ENCODE peak calls at places on chromosomes 2 and 18, in seven cellular contexts. F is NB4, U is astrocyte, Y is Peyer's patch, E is choroid plexus epithelial cell, I is thyroid gland, X is cardiac muscle cell. N is an unnamed sample.

GRCh38 chr2:85578243-85579180 is 1.1 kb downstream of the VAMP8 start:
- DNase-seq in F (peak; percentile 95), U (no peak), Y (peak; percentile 78), E (no peak), I (peak; percentile 57), X (no peak), N (no peak)

GRCh38 chr2:126771094-126771493 is 115.1 kb downstream of the GYPC start:
- DNase-seq in F (no peak), U (no peak), Y (no peak), E (no peak), I (no peak), X (no peak), N (no peak)

GRCh38 chr18:70271742-70272141 is 17.1 kb upstream of the SOCS6 start:
- DNase-seq in F (no peak), U (no peak), Y (no peak), E (no peak), I (no peak), X (no peak), N (no peak)

GRCh38 chr2:100819365-100820345 is at the start of gene NPAS2:
- DNase-seq in F (peak; percentile 46), U (peak; percentile 26), Y (peak; percentile 58), E (peak; percentile 68), I (peak; percentile 44), X (peak; percentile 69), N (peak; percentile 37)

GRCh38 chr2:20584637-20585321 is 66.1 kb downstream of the HS1BP3 start:
- DNase-seq in F (no peak), U (peak; percentile 99), Y (no peak), E (peak; percentile 98), I (no peak), X (peak; percentile 84), N (peak; percentile 96)

GRCh38 chr2:45745231-45745630 is 93.8 kb downstream of the PRKCE start:
- DNase-seq in F (no peak), U (no peak), Y (no peak), E (no peak), I (no peak), X (no peak), N (peak; percentile 36)

GRCh38 chr2:196520610-196521009 is 118.9 kb upstream of the CCDC150 start:
- DNase-seq in F (no peak), U (no peak), Y (no peak), E (no peak), I (no peak), X (no peak), N (no peak)

GRCh38 chr2:237227190-237227988 is 141.7 kb downstream of the COPS8 start:
- DNase-seq in F (peak; percentile 21), U (peak; percentile 98), Y (no peak), E (peak; percentile 92), I (no peak), X (no peak), N (peak; percentile 97)

GRCh38 chr18:3129053-3129864 is 90.5 kb downstream of the MYOM1 start:
- DNase-seq in F (peak; percentile 79), U (peak; percentile 50), Y (peak; percentile 93), E (peak; percentile 95), I (peak; percentile 75), X (peak; percentile 81), N (peak; percentile 83)

GRCh38 chr2:154709215-154709614 is 10.7 kb downstream of the KCNJ3 start:
- DNase-seq in F (no peak), U (no peak), Y (no peak), E (no peak), I (no peak), X (no peak), N (no peak)

GRCh38 chr2:85427300-85427699 is 8.8 kb downstream of the SH2D6 start:
- DNase-seq in F (no peak), U (no peak), Y (no peak), E (no peak), I (no peak), X (no peak), N (no peak)

GRCh38 chr18:1292167-1292566 is 387.5 kb downstream of the ADCYAP1 start:
- DNase-seq in F (no peak), U (no peak), Y (no peak), E (no peak), I (no peak), X (no peak), N (no peak)

GRCh38 chr2:43605079-43605655 is 9.3 kb upstream of the THADA start:
- DNase-seq in F (peak; percentile 71), U (peak; percentile 39), Y (no peak), E (peak; percentile 83), I (peak; percentile 11), X (peak; percentile 70), N (peak; percentile 67)

GRCh38 chr2:216765810-216766259 is 70.5 kb upstream of the IGFBP5 start:
- DNase-seq in F (no peak), U (no peak), Y (no peak), E (no peak), I (peak; percentile 67), X (peak; percentile 69), N (no peak)

GRCh38 chr2:202064206-202064880 is 8.7 kb upstream of the KIAA2012 start:
- DNase-seq in F (peak; percentile 16), U (peak; percentile 99), Y (no peak), E (peak; percentile 89), I (peak; percentile 76), X (peak; percentile 44), N (peak; percentile 96)

GRCh38 chr18:12946549-12947354 is 1.1 kb upstream of the SEH1L start:
- DNase-seq in F (peak; percentile 64), U (peak; percentile 88), Y (no peak), E (peak; percentile 94), I (peak; percentile 47), X (peak; percentile 69), N (peak; percentile 83)

GRCh38 chr2:210584834-210585233 is 28.4 kb downstream of the CPS1 start:
- DNase-seq in F (no peak), U (peak; percentile 45), Y (peak; percentile 46), E (peak; percentile 67), I (no peak), X (no peak), N (peak; percentile 31)

GRCh38 chr2:25041307-25041927 is 459 bp upstream of the EFR3B start:
- DNase-seq in F (no peak), U (no peak), Y (peak; percentile 66), E (peak; percentile 61), I (peak; percentile 90), X (peak; percentile 77), N (peak; percentile 31)

GRCh38 chr2:67840460-67841068 is 222.2 kb downstream of the C1D start:
- DNase-seq in F (peak; percentile 61), U (peak; percentile 50), Y (peak; percentile 61), E (peak; percentile 90), I (peak; percentile 88), X (peak; percentile 81), N (peak; percentile 78)

DNA sequence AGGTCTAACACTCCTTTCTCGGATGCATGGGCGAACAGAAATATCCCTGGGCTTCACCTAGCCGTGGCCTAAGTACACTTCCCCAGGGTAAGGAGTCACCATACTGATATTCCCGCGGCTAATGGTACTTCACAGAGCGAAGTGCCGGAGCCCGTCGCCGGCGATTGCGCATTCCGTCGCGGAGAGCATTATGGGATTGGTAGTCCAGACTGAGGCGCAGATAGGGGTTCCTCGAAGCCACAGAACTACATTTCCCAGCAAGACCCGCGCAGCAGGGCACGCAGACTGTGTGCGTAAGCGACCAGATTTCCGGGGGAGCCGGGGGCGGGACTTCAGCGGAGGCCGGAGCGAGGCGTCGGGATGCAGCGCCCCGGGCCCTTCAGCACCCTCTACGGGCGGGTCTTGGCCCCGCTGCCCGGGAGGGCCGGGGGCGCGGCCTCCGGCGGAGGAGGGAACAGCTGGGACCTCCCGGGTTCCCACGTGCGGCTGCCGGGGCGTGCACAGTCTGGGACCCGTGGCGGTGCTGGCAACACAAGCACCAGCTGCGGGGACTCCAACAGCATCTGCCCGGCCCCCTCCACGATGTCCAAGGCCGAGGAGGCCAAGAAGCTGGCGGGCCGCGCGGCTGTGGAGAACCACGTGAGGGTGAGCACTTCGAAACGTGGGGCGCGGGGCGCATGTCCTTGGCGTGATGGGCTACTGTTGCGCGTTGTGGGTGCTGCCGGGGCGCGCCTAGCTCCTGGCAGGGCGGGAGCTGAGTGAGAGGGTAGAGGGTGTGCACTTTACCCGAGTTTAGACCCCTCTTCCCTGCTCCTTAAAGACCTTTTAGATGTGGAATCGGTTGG is at the start of gene RPIA:
- DNase-seq in F (peak; percentile 99), U (peak; percentile 95), Y (peak; percentile 100), E (peak; percentile 99), I (peak; percentile 99), X (peak; percentile 99), N (peak; percentile 98)
- TF ChIP-seq CTCF in F (peak; percentile 48), U (peak; percentile 18), Y (peak; percentile 22), E (peak; percentile 45), I (no peak), X (peak; percentile 68), N (peak; percentile 33)

DNA sequence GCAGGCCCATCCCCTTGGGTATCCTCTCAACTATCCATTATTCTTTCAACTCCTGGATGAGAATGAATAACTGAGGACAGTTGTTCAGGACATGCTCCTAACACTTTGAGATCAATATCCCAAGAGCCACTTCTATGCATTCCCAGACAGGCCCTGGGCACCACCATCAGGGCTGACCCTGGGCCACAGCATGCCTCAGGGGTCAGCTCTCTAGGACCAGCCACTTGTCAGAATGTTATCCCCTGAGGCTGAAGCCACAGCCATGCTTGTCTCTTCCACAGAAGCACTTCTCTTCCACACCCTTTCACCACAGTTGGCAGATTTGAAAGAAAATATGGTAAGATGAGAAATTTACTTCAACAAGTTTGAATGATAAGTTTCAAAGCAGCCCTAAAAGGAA is 28.7 kb downstream of the SLC14A1 start:
- DNase-seq in F (no peak), U (no peak), Y (no peak), E (no peak), I (no peak), X (no peak), N (no peak)
- H3K4me3 ChIP-seq in F (no peak overlapping the region), U (no peak overlapping the region), Y (no peak overlapping the region), E (no peak overlapping the region), I (no peak overlapping the region), X (no peak overlapping the region), N (no peak overlapping the region)

GRCh38 chr2:64651590-64651989 is 2.1 kb downstream of the SERTAD2 start:
- DNase-seq in F (no peak), U (no peak), Y (no peak), E (no peak), I (no peak), X (no peak), N (no peak)

GRCh38 chr2:64652231-64653173 is 1.2 kb downstream of the SERTAD2 start:
- DNase-seq in F (peak; percentile 76), U (peak; percentile 44), Y (peak; percentile 71), E (peak; percentile 54), I (peak; percentile 89), X (peak; percentile 79), N (peak; percentile 73)

GRCh38 chr2:64654063-64654811 is 524 bp upstream of the SERTAD2 start:
- DNase-seq in F (peak; percentile 90), U (peak; percentile 76), Y (peak; percentile 84), E (peak; percentile 75), I (peak; percentile 82), X (peak; percentile 87), N (peak; percentile 70)

GRCh38 chr2:64654993-64655666 is 1.4 kb upstream of the SERTAD2 start:
- DNase-seq in F (peak; percentile 65), U (no peak), Y (no peak), E (no peak), I (no peak), X (no peak), N (peak; percentile 37)

GRCh38 chr2:64653174-64654062 is at the start of gene SERTAD2:
- DNase-seq in F (peak; percentile 95), U (peak; percentile 69), Y (peak; percentile 96), E (peak; percentile 86), I (peak; percentile 89), X (peak; percentile 94), N (peak; percentile 77)
- TF ChIP-seq CTCF in F (no peak), U (no peak), Y (no peak), E (no peak), I (no peak), X (peak; percentile 11), N (no peak)

DNA sequence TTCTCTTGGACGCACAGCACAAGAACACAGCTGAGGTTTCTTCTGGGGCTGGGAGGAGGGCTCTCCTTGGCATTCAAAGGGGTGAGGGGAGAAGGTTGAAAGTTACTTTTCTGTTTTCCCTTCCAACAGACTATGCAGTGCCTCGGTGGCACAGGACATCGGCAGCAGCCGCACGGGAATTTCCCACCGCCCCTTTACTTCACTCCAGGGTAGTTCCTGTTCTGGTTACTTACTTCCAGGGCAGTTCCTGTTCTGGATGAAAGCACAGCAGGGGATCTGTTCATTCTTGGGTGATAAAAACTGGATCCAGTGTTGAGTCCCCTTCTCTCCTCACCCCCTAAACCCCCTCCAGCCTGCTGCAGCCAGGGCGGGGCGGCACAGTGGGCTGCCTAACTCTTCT is 18.8 kb upstream of the MAL start:
- DNase-seq in F (no peak), U (no peak), Y (no peak), E (no peak), I (no peak), X (no peak), N (no peak)
- H3K4me3 ChIP-seq in F (no peak overlapping the region), U (no peak overlapping the region), Y (no peak overlapping the region), E (no peak overlapping the region), I (no peak overlapping the region), X (no peak overlapping the region), N (no peak overlapping the region)